ENCODE peak calls at places on chromosome X, in four cellular contexts. One of them, this sample, is unnamed. For H3K27me3, the result is how much of the 10 kb centered on the place peaks cover.

GRCh38 chrX:46381630-46382029 is 163.6 kb downstream of the ZNF674 start:
- DNase-seq in cardiac muscle cell: peak
- DNase-seq in brain microvascular endothelial cell: peak
- DNase-seq in HCT116: peak
- DNase-seq in this sample: no peak

GRCh38 chrX:331772-332495 is 13.3 kb upstream of the GTPBP6 start:
- DNase-seq in HCT116: no peak
- DNase-seq in brain microvascular endothelial cell: no peak
- DNase-seq in cardiac muscle cell: no peak
- DNase-seq in this sample: no peak

GRCh38 chrX:46268429-46268828 is 276.8 kb downstream of the ZNF674 start:
- DNase-seq in HCT116: peak
- DNase-seq in brain microvascular endothelial cell: no peak
- DNase-seq in cardiac muscle cell: no peak
- DNase-seq in this sample: no peak

GRCh38 chrX:109740076-109740809 is 7.2 kb upstream of the ACSL4 start:
- DNase-seq in HCT116: no peak
- DNase-seq in brain microvascular endothelial cell: peak
- DNase-seq in cardiac muscle cell: no peak
- DNase-seq in this sample: no peak

GRCh38 chrX:80812176-80812575 is 2.5 kb upstream of the BRWD3 start:
- DNase-seq in cardiac muscle cell: peak
- DNase-seq in brain microvascular endothelial cell: peak
- DNase-seq in HCT116: no peak
- DNase-seq in this sample: no peak

GRCh38 chrX:13965531-13965930 is 64.2 kb downstream of the GEMIN8 start:
- DNase-seq in HCT116: no peak
- DNase-seq in brain microvascular endothelial cell: no peak
- DNase-seq in cardiac muscle cell: no peak
- DNase-seq in this sample: no peak

GRCh38 chrX:118627084-118627758 is 100.2 kb upstream of the IL13RA1 start:
- DNase-seq in HCT116: no peak
- DNase-seq in cardiac muscle cell: no peak
- DNase-seq in brain microvascular endothelial cell: no peak
- DNase-seq in this sample: no peak

GRCh38 chrX:23844502-23845138 is 61.6 kb downstream of the SAT1 start:
- DNase-seq in brain microvascular endothelial cell: peak
- DNase-seq in cardiac muscle cell: peak
- DNase-seq in HCT116: no peak
- DNase-seq in this sample: no peak

GRCh38 chrX:111445485-111445884 is 33.5 kb upstream of the DCX start:
- DNase-seq in brain microvascular endothelial cell: peak
- DNase-seq in HCT116: peak
- DNase-seq in cardiac muscle cell: peak
- DNase-seq in this sample: no peak

DNA sequence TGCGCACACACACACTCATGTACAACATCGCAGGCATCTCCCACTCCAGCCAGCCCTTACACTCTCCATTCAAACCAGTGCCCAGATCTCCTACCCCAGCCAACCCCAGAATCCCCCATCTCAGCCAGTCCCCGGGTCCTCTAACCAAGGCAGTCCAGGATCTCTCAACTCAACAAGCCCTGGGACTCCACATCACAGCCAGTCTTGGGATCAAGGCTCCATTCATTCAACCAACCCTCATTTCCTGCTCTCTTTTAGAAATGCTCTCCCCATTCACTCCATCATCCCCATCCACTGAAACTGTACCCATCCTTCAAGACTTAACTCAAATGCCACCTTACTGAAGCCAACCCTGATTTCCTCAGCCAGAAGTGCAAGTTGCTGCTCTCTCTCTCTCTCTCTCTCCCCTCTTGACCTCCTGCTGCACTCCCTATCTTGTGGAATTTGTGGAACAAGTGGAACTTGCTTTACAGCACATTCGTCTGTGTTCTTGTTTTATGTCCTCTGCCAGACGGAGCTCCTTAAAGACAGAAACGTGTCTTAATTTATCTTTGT is 40.6 kb upstream of the IQSEC2 start:
- DNase-seq in cardiac muscle cell: peak
- DNase-seq in brain microvascular endothelial cell: no peak
- DNase-seq in HCT116: no peak
- DNase-seq in this sample: no peak
- H3K27me3 ChIP-seq in cardiac muscle cell: under half
- H3K27me3 ChIP-seq in brain microvascular endothelial cell: half or more
- H3K27me3 ChIP-seq in HCT116: under half
- H3K27me3 ChIP-seq in this sample: under half

DNA sequence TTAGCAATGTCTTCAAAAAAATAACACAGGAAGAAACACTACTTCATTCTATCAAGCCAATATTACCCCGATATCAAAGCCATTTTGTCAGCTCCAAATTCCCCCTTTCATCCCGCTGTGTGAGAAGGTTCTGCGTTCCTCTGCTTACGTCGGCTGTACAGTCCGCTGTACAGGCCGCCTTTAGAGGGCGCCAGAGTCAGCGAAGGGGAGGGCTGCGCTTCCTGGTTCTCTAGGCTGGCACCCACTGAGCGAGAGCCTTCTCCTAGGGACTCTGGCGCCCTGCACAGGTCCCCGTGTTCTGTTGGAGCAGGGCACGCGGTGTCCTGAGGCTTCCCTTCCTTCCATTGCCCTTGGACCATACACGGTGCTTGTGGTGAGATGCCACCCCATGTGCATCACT is 25.3 kb upstream of the CT45A1 start:
- DNase-seq in HCT116: peak
- DNase-seq in brain microvascular endothelial cell: no peak
- DNase-seq in cardiac muscle cell: peak
- DNase-seq in this sample: no peak
- TF ChIP-seq CTCF in HCT116: peak
- TF ChIP-seq CTCF in brain microvascular endothelial cell: peak
- TF ChIP-seq CTCF in cardiac muscle cell: peak
- TF ChIP-seq CTCF in this sample: no peak

GRCh38 chrX:150774798-150775568 is 81.8 kb downstream of the MTMR1 start:
- DNase-seq in cardiac muscle cell: no peak
- DNase-seq in brain microvascular endothelial cell: no peak
- DNase-seq in HCT116: no peak
- DNase-seq in this sample: no peak

GRCh38 chrX:150777328-150777992 is 84.3 kb downstream of the MTMR1 start:
- DNase-seq in cardiac muscle cell: no peak
- DNase-seq in brain microvascular endothelial cell: no peak
- DNase-seq in HCT116: no peak
- DNase-seq in this sample: no peak

GRCh38 chrX:150781711-150782110 is 88.5 kb downstream of the MTMR1 start:
- DNase-seq in cardiac muscle cell: no peak
- DNase-seq in HCT116: no peak
- DNase-seq in brain microvascular endothelial cell: no peak
- DNase-seq in this sample: no peak

GRCh38 chrX:150775569-150776350 is 82.6 kb downstream of the MTMR1 start:
- DNase-seq in HCT116: no peak
- DNase-seq in brain microvascular endothelial cell: no peak
- DNase-seq in cardiac muscle cell: no peak
- DNase-seq in this sample: no peak

DNA sequence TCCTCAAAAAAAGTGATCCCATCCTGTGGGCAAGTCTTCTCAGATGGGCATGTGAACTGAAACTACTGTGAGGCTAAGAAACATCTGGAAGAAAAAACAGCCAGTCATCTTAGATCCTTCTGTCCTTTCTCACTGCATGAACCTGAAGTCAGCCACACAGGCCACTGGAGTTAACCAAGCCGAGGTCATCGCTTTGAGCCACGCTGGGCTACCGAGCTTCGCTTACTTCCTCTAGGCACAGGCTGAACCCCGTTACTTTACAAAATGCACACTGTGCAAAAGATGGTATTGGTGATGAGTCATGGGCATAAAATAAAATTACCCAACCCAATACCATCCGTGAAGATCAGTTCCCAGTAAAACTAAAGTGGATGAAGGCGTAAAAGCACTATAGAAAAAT is 86.2 kb downstream of the MTMR1 start:
- DNase-seq in brain microvascular endothelial cell: no peak
- DNase-seq in HCT116: no peak
- DNase-seq in cardiac muscle cell: no peak
- DNase-seq in this sample: no peak
- H3K27me3 ChIP-seq in brain microvascular endothelial cell: under half
- H3K27me3 ChIP-seq in HCT116: under half
- H3K27me3 ChIP-seq in cardiac muscle cell: under half
- H3K27me3 ChIP-seq in this sample: under half

GRCh38 chrX:26522501-26522900 is 306.5 kb downstream of the MAGEB5 start:
- DNase-seq in HCT116: no peak
- DNase-seq in brain microvascular endothelial cell: no peak
- DNase-seq in cardiac muscle cell: no peak
- DNase-seq in this sample: no peak
- TF ChIP-seq CTCF in HCT116: no peak
- TF ChIP-seq CTCF in brain microvascular endothelial cell: no peak
- TF ChIP-seq CTCF in cardiac muscle cell: no peak
- TF ChIP-seq CTCF in this sample: no peak

GRCh38 chrX:44903107-44903506 is 30.1 kb downstream of the KDM6A start:
- DNase-seq in HCT116: peak
- DNase-seq in brain microvascular endothelial cell: peak
- DNase-seq in cardiac muscle cell: no peak
- DNase-seq in this sample: no peak

GRCh38 chrX:44896566-44897186 is 23.7 kb downstream of the KDM6A start:
- DNase-seq in HCT116: no peak
- DNase-seq in brain microvascular endothelial cell: no peak
- DNase-seq in cardiac muscle cell: no peak
- DNase-seq in this sample: no peak

GRCh38 chrX:44898411-44899221 is 25.6 kb downstream of the KDM6A start:
- DNase-seq in HCT116: no peak
- DNase-seq in brain microvascular endothelial cell: no peak
- DNase-seq in cardiac muscle cell: no peak
- DNase-seq in this sample: no peak

GRCh38 chrX:44891642-44892041 is 18.7 kb downstream of the KDM6A start:
- DNase-seq in cardiac muscle cell: no peak
- DNase-seq in brain microvascular endothelial cell: no peak
- DNase-seq in HCT116: no peak
- DNase-seq in this sample: no peak

DNA sequence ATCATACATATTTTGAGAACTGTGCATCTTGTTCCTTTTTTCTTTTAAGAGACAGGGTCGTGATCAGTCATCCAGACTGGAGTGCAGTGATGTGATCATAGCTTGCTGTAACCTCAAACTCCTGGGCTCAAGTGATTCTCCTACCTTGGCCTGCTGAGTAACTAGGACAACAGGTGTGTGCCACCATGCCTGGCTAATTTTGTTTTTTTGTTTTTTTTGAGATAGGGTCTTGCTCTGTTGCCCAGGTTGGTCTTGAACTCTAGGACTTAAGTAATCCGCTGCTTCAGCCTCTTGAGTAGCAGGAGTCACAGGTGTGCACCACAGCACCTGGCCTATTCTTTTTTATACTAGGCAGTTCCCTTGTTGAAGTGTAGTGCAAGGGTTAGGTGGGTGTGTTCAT is 24.6 kb downstream of the KDM6A start:
- DNase-seq in cardiac muscle cell: no peak
- DNase-seq in HCT116: no peak
- DNase-seq in brain microvascular endothelial cell: no peak
- DNase-seq in this sample: no peak
- H3K27me3 ChIP-seq in cardiac muscle cell: under half
- H3K27me3 ChIP-seq in HCT116: under half
- H3K27me3 ChIP-seq in brain microvascular endothelial cell: under half
- H3K27me3 ChIP-seq in this sample: under half

GRCh38 chrX:68914337-68914989 is 85.6 kb downstream of the EFNB1 start:
- DNase-seq in brain microvascular endothelial cell: no peak
- DNase-seq in HCT116: no peak
- DNase-seq in cardiac muscle cell: no peak
- DNase-seq in this sample: no peak
- TF ChIP-seq CTCF in brain microvascular endothelial cell: no peak
- TF ChIP-seq CTCF in HCT116: no peak
- TF ChIP-seq CTCF in cardiac muscle cell: no peak
- TF ChIP-seq CTCF in this sample: no peak

This sample was measured in esophagus squamous epithelium.